ENCODE peak calls at places on chromosomes 4 and X, in ten cellular contexts. Q is epithelial cell of prostate; U is T-helper 17 cell; I is PC-9; O is glutamatergic neuron; X is AG10803; R is activated naive CD4-positive, alpha-beta T cell treated with Interleukin-2 at 50 U/mL for 16 hours; Y is HEK293T; L is A549; D is esophagus squamous epithelium. E is an unnamed sample.
A peak's percentile ranks its signal among the peaks of the same experiment; 100 is the strongest.

GRCh38 chr4:40843696-40844095 is 93.9 kb downstream of the NSUN7 start:
- DNase-seq in O (no peak), Q (no peak), R (peak; percentile 16), X (no peak), U (no peak), I (no peak), Y (no peak), D (no peak), L (peak; percentile 33), E (peak; percentile 10)

GRCh38 chrX:16305187-16305586 is 137.9 kb downstream of the MAGEB17 start:
- DNase-seq in Q (no peak), R (no peak), O (no peak), X (no peak), Y (no peak), I (no peak), U (no peak), L (no peak), D (no peak), E (no peak)

GRCh38 chr4:47486306-47486705 is 1.2 kb downstream of the ATP10D start:
- DNase-seq in I (no peak), R (no peak), O (no peak), D (no peak), U (no peak), L (no peak), Y (no peak), X (no peak), Q (no peak), E (peak; percentile 28)

GRCh38 chrX:139201924-139202323 is 328.6 kb upstream of the F9 start:
- DNase-seq in X (no peak), Q (no peak), I (no peak), Y (no peak), D (no peak), R (no peak), O (no peak), L (no peak), U (no peak), E (no peak)

GRCh38 chr4:27187786-27188185 is 327.1 kb downstream of the STIM2 start:
- DNase-seq in U (no peak), D (no peak), O (no peak), X (no peak), R (no peak), Y (no peak), I (no peak), Q (no peak), L (no peak), E (no peak)

GRCh38 chrX:69104756-69105434 is 60.4 kb downstream of the PJA1 start:
- DNase-seq in D (no peak), L (no peak), Y (no peak), O (no peak), R (no peak), X (no peak), I (peak; percentile 56), U (no peak), Q (no peak), E (no peak)

GRCh38 chr4:15729910-15730533 is 27.2 kb downstream of the BST1 start:
- DNase-seq in X (peak; percentile 41), Y (peak; percentile 63), U (no peak), R (peak; percentile 16), I (peak; percentile 8), D (no peak), O (no peak), L (peak; percentile 40), Q (no peak), E (peak; percentile 68)

GRCh38 chrX:132483951-132484350 is 4.9 kb downstream of the MBNL3 start:
- DNase-seq in X (no peak), Q (no peak), R (no peak), D (no peak), O (no peak), U (no peak), L (no peak), I (no peak), Y (no peak), E (no peak)

GRCh38 chr4:41949531-41949930 is 14.3 kb downstream of the TMEM33 start:
- DNase-seq in Q (no peak), R (no peak), X (peak; percentile 13), U (no peak), O (no peak), Y (no peak), I (no peak), L (no peak), D (no peak), E (no peak)

GRCh38 chr4:155319506-155319905 is 57.3 kb downstream of the MAP9 start:
- DNase-seq in U (no peak), D (no peak), O (no peak), X (no peak), R (no peak), Y (no peak), I (no peak), L (no peak), Q (no peak), E (no peak)

GRCh38 chrX:41655631-41656030 is 33.1 kb upstream of the GPR34 start:
- DNase-seq in L (peak; percentile 0), O (no peak), R (no peak), D (no peak), Y (no peak), I (no peak), Q (peak; percentile 14), U (no peak), X (no peak), E (peak; percentile 65)

GRCh38 chr4:13522282-13523104 is 21.8 kb downstream of the NKX3-2 start:
- DNase-seq in R (no peak), U (no peak), X (no peak), I (no peak), Q (no peak), L (no peak), Y (no peak), D (no peak), O (peak; percentile 37), E (peak; percentile 33)

GRCh38 chr4:73726000-73726399 is 14.4 kb upstream of the CXCL8 start:
- DNase-seq in L (peak; percentile 75), Q (no peak), R (no peak), U (no peak), D (no peak), O (no peak), I (peak; percentile 25), X (peak; percentile 94), Y (no peak), E (peak; percentile 98)

GRCh38 chrX:64093761-64094160 is 111.7 kb downstream of the AMER1 start:
- DNase-seq in D (no peak), Q (no peak), L (peak; percentile 0), X (peak; percentile 11), I (no peak), O (no peak), R (no peak), U (no peak), Y (no peak), E (peak; percentile 25)

GRCh38 chr4:82905205-82905604 is 4.7 kb downstream of the THAP9 start:
- DNase-seq in L (no peak), R (peak; percentile 50), I (no peak), Y (no peak), U (no peak), O (no peak), X (peak; percentile 25), Q (peak; percentile 26), D (no peak), E (peak; percentile 86)

GRCh38 chrX:19709812-19710518 is 177.4 kb downstream of the SH3KBP1 start:
- DNase-seq in I (peak; percentile 35), L (peak; percentile 89), U (no peak), Q (peak; percentile 63), X (peak; percentile 95), D (no peak), O (no peak), R (no peak), Y (no peak), E (peak; percentile 94)

GRCh38 chrX:120839506-120839905 is 36.2 kb downstream of the CT47B1 start:
- DNase-seq in Y (no peak), L (peak; percentile 5), I (no peak), R (no peak), Q (no peak), X (peak; percentile 13), O (no peak), U (no peak), D (no peak), E (peak; percentile 26)

GRCh38 chr4:190020790-190021717 is 6.0 kb downstream of the FRG2 start:
- DNase-seq in R (peak; percentile 13), I (no peak), O (peak; percentile 65), X (peak; percentile 34), D (no peak), L (peak; percentile 79), U (no peak), Q (no peak), Y (no peak), E (peak; percentile 37)

GRCh38 chr4:71261633-71262121 is 77.1 kb upstream of the SLC4A4 start:
- DNase-seq in O (no peak), L (no peak), Y (no peak), X (no peak), U (no peak), Q (no peak), D (no peak), R (no peak), I (no peak), E (peak; percentile 51)

GRCh38 chr4:7956306-7957112 is 16.8 kb upstream of the AFAP1 start:
- DNase-seq in Y (no peak), Q (no peak), D (no peak), L (peak; percentile 48), X (peak; percentile 63), I (peak; percentile 79), U (no peak), O (no peak), R (no peak), E (peak; percentile 94)

GRCh38 chr4:141654098-141654497 is 17.7 kb downstream of the IL15 start:
- DNase-seq in I (peak; percentile 4), D (no peak), U (no peak), L (peak; percentile 38), X (no peak), Y (peak; percentile 36), Q (no peak), R (no peak), O (no peak), E (peak; percentile 46)

GRCh38 chr4:6749340-6750171 is 33.0 kb upstream of the KIAA0232 start:
- DNase-seq in O (no peak), R (no peak), L (peak; percentile 82), D (peak; percentile 30), I (peak; percentile 93), U (no peak), Q (no peak), Y (no peak), X (peak; percentile 33), E (peak; percentile 72)

E was measured in ELR.